ENCODE peak calls at places on chromosomes 4 and X, in five cellular contexts. D is Caco-2, V is prostate gland, F is GM23248, N is tibial nerve. S is an unnamed sample. For H3K9me3 and H3K4me1, the result is how much of the 10 kb centered on the place peaks cover.

GRCh38 chr4:83356899-83357661 is 22.4 kb upstream of the HPSE start:
- DNase-seq in D (peak), V (no peak), F (peak), N (no peak), S (no peak)

GRCh38 chr4:110510955-110511544 is 35.1 kb downstream of the ENPEP start:
- DNase-seq in D (peak), V (no peak), F (peak), N (no peak), S (no peak)

GRCh38 chr4:104205116-104205515 is 289.6 kb downstream of the CXXC4 start:
- DNase-seq in D (no peak), V (no peak), F (no peak), N (no peak), S (no peak)

GRCh38 chrX:20056704-20057103 is 60.0 kb downstream of the MAP7D2 start:
- DNase-seq in D (no peak), V (peak), F (no peak), N (no peak), S (no peak)

GRCh38 chr4:10590896-10591295 is 93.7 kb downstream of the CLNK start:
- DNase-seq in D (no peak), V (no peak), F (peak), N (no peak), S (no peak)

GRCh38 chr4:173261052-173261451 is 73.1 kb downstream of the HMGB2 start:
- DNase-seq in D (no peak), V (no peak), F (no peak), N (no peak), S (peak)

GRCh38 chr4:106315476-106315967 is 487 bp downstream of the TBCK start:
- DNase-seq in D (peak), V (peak), F (peak), N (no peak), S (no peak)

GRCh38 chrX:133005038-133005437 is 46.6 kb upstream of the HS6ST2 start:
- DNase-seq in D (peak), V (no peak), F (peak), N (no peak), S (no peak)

GRCh38 chr4:114464873-114465272 is 133.7 kb upstream of the UGT8 start:
- DNase-seq in D (no peak), V (no peak), F (peak), N (no peak), S (no peak)

GRCh38 chrX:143634373-143634685 is 1.6 kb downstream of the SLITRK4 start:
- DNase-seq in D (no peak), V (no peak), F (no peak), N (no peak), S (no peak)

GRCh38 chr4:123350191-123350544 is 46.4 kb upstream of the SPRY1 start:
- DNase-seq in D (peak), V (peak), F (no peak), N (no peak), S (peak)

GRCh38 chr4:187478292-187479205 is 517.0 kb upstream of the ZFP42 start:
- DNase-seq in D (no peak), V (no peak), F (peak), N (no peak), S (no peak)

GRCh38 chr4:166169111-166169510 is 296.1 kb downstream of the TLL1 start:
- DNase-seq in D (peak), V (no peak), F (peak), N (no peak), S (no peak)

GRCh38 chrX:105752334-105752733 is 70.0 kb upstream of the NRK start:
- DNase-seq in D (no peak), V (no peak), F (no peak), N (no peak), S (no peak)

GRCh38 chr4:78758105-78758504 is 18.0 kb upstream of the BMP2K start:
- DNase-seq in D (no peak), V (no peak), F (no peak), N (no peak), S (no peak)

GRCh38 chr4:121726642-121727268 is 30.0 kb upstream of the ANXA5 start:
- DNase-seq in D (peak), V (peak), F (peak), N (no peak), S (no peak)

GRCh38 chr4:128590773-128591172 is 218.7 kb upstream of the JADE1 start:
- DNase-seq in D (no peak), V (no peak), F (no peak), N (no peak), S (no peak)

GRCh38 chrX:86210772-86211171 is 62.5 kb downstream of the DACH2 start:
- DNase-seq in D (no peak), V (no peak), F (no peak), N (no peak), S (no peak)

GRCh38 chr4:102308032-102308799 is 37.1 kb downstream of the SLC39A8 start:
- DNase-seq in D (no peak), V (no peak), F (peak), N (no peak), S (no peak)

GRCh38 chr4:40227284-40227683 is 30.5 kb downstream of the RHOH start:
- DNase-seq in D (no peak), V (no peak), F (no peak), N (no peak), S (no peak)

GRCh38 chr4:182533948-182534347 is 290.7 kb downstream of the TENM3 start:
- DNase-seq in D (no peak), V (no peak), F (peak), N (no peak), S (no peak)

GRCh38 chrX:123779908-123780396 is 47.1 kb upstream of the THOC2 start:
- DNase-seq in D (peak), V (no peak), F (no peak), N (no peak), S (no peak)

GRCh38 chr4:74097631-74098550 is 1.1 kb downstream of the CXCL2 start:
- DNase-seq in D (no peak), V (no peak), F (peak), N (no peak), S (peak)

GRCh38 chr4:10495651-10496050 is 38.4 kb upstream of the ZNF518B start:
- DNase-seq in D (no peak), V (no peak), F (no peak), N (no peak), S (no peak)

GRCh38 chr4:3220586-3221494 is 28.1 kb upstream of the MSANTD1 start:
- DNase-seq in D (no peak), V (no peak), F (no peak), N (no peak), S (no peak)

GRCh38 chrX:153226344-153227190 is 47.5 kb downstream of the MAGEA1 start:
- DNase-seq in D (peak), V (no peak), F (peak), N (peak), S (peak)

GRCh38 chrX:16487620-16488380 is 162.2 kb upstream of the S100G start:
- DNase-seq in D (no peak), V (no peak), F (peak), N (no peak), S (no peak)

GRCh38 chr4:1991596-1992434 is 17.0 kb downstream of the NELFA start:
- DNase-seq in D (no peak), V (no peak), F (no peak), N (no peak), S (no peak)

GRCh38 chr4:136319789-136320470 is 1212.4 kb downstream of the PCDH18 start:
- DNase-seq in D (peak), V (no peak), F (no peak), N (no peak), S (no peak)

GRCh38 chr4:35604724-35605123 is 639.6 kb downstream of the ARAP2 start:
- DNase-seq in D (no peak), V (no peak), F (no peak), N (no peak), S (no peak)

GRCh38 chr4:56129431-56129861 is 180.7 kb downstream of the CEP135 start:
- DNase-seq in D (peak), V (no peak), F (no peak), N (no peak), S (peak)

GRCh38 chr4:184744251-184744650 is 10.4 kb upstream of the CENPU start:
- DNase-seq in D (no peak), V (no peak), F (no peak), N (no peak), S (no peak)

GRCh38 chrX:39318497-39319343 is 517.5 kb downstream of the MID1IP1 start:
- DNase-seq in D (no peak), V (no peak), F (no peak), N (no peak), S (no peak)

GRCh38 chr4:89765966-89766365 is 71.0 kb downstream of the SNCA start:
- DNase-seq in D (no peak), V (peak), F (peak), N (no peak), S (peak)

GRCh38 chr4:41391271-41391670 is 134.5 kb downstream of the UCHL1 start:
- DNase-seq in D (no peak), V (no peak), F (no peak), N (no peak), S (no peak)

DNA sequence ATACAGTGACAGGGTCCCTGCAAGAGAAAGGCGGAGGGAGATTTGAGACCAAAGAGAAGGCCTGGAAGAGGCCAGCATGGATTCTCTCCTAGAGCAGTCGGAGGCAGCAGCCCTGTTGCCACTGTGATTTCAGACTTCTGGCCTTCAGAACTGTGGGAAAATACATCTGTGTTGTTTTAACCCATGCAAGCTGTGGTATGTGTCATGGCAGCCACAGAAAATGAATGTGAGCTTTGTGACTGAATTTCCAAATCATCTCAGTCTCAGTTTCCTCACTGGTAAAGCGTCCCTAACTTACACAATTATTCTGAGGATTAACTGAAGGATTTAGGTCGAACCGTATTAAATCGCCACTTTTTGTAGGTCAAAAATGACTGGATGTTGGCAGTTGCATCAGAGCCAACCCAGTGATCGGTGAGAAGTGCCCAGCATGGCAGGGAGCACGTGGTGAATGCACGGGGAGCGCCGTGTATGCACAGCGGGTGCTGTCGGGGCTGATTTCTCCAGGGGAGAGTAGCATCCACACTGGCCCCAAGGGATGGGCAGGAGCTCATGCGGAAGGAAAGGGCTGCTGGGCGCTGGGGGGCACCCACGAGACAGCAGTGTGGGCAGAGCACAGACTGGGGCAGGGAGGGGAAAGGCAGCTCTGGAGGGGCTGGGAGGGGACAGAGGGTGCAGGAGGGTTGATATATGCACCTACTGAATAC is 23.8 kb upstream of the NSG1 start:
- DNase-seq in D (no peak), V (no peak), F (peak), N (no peak), S (no peak)
- H3K9me3 ChIP-seq in D (under half), V (under half), F (under half), N (under half), S (under half)

GRCh38 chr4:156949373-156949814 is 22.2 kb downstream of the PDGFC start:
- DNase-seq in D (peak), V (no peak), F (peak), N (no peak), S (no peak)

GRCh38 chr4:156945532-156945931 is 26.1 kb downstream of the PDGFC start:
- DNase-seq in D (no peak), V (no peak), F (peak), N (no peak), S (no peak)

GRCh38 chr4:156948738-156949137 is 22.9 kb downstream of the PDGFC start:
- DNase-seq in D (no peak), V (no peak), F (no peak), N (no peak), S (no peak)

GRCh38 chr4:156948133-156948532 is 23.5 kb downstream of the PDGFC start:
- DNase-seq in D (no peak), V (no peak), F (no peak), N (no peak), S (no peak)

DNA sequence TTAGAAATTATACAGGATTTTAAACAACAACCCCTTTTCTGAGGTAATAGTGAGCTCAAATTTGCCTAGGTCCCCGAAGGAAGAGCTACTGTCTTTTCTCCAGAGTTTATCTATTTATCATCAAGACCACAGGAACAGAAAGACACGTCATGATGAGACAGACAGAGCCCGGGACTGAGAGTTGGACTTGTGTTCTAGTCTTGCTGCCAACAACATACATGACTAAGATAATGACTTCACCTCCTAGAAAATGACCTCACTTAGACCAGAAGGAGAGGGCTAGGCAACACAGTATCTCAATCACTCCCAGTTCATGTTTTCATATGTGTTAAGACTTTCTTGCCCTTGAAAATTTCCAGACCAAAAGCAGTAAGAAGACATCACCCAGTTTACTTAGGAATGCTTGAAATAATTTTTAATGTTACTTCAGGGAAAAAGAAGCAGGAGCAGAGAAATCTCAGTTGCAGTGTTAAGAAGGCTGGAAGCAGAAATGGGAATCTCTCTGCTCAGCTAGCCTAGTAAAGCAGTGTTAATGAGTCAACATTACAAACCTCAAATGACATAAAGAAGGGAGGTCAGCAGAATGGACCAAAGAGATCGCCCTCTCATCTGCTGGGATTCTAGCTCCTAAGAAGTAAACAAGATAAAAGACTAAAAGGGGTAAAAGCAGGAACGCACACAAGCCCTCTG is 24.9 kb downstream of the PDGFC start:
- DNase-seq in D (no peak), V (no peak), F (peak), N (no peak), S (no peak)
- H3K4me1 ChIP-seq in D (under half), V (under half), F (half or more), N (half or more), S (under half)

GRCh38 chr4:134189480-134189879 is 12.1 kb downstream of the PABPC4L start:
- DNase-seq in D (no peak), V (no peak), F (no peak), N (no peak), S (no peak)
- H3K4me3 ChIP-seq in D (no peak), V (no peak), F (no peak), N (no peak), S (no peak)

DNA sequence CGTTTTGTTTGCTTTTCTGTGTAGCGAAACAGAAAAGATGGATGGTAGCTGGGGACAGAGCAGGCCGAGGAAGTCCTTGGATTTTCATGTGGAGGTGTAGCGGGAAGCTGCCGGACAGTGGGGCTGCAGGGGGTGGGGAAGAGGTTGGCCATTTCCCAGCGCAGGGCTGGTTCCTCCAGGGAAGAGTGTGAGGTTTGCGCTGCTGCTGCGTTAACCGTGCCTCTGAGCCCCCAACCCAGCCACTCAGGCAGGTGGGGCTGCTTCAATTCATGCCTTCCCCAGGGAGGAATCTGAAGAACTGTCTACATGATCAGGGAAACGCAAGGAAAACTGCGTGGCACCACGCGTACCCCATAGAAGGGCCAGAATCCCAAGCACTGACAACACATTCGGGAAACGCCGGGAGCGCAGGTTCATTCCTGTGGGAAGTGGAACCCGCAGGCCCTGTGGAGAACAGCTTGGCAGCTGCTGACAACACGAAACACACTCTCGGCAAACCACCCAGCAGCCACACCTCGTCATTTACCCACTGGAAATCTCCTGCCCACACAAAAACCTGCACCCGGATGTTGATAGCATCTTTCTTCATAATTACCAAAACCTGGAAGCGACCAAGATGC is 57.7 kb downstream of the PCGF3 start:
- DNase-seq in D (no peak), V (no peak), F (no peak), N (no peak), S (peak)
- H3K9me3 ChIP-seq in D (under half), V (under half), F (under half), N (half or more), S (under half)

DNA sequence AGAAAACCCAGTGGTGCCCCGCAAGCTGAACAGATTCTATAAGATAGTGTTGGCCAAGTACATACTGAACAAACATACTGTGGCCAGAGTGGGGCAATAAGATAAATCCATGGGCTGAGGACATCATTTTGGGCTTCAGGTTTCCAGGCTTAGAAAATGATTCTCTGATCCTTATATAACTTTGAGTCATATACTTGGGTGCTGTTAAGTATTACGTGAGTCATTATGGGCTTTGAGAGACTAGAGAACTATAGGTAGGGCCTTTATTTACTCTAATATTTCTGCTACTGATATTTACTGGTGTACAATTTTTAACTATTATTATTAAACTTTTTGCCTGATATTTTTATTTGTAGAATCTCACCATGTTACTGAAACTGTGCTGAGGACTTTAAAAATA is 586.1 kb downstream of the CENPC start:
- DNase-seq in D (no peak), V (no peak), F (no peak), N (no peak), S (no peak)
- H3K4me1 ChIP-seq in D (under half), V (under half), F (under half), N (under half), S (under half)

GRCh38 chr4:108624263-108625056 is 4.1 kb downstream of the RPL34 start:
- DNase-seq in D (no peak), V (no peak), F (no peak), N (no peak), S (no peak)
- H3K4me3 ChIP-seq in D (no peak), V (no peak), F (peak), N (no peak), S (no peak)

GRCh38 chrX:44889824-44890223 is 16.8 kb downstream of the KDM6A start:
- DNase-seq in D (no peak), V (no peak), F (no peak), N (no peak), S (no peak)
- H3K9me3 ChIP-seq in D (under half), V (under half), F (under half), N (under half), S (under half)

DNA sequence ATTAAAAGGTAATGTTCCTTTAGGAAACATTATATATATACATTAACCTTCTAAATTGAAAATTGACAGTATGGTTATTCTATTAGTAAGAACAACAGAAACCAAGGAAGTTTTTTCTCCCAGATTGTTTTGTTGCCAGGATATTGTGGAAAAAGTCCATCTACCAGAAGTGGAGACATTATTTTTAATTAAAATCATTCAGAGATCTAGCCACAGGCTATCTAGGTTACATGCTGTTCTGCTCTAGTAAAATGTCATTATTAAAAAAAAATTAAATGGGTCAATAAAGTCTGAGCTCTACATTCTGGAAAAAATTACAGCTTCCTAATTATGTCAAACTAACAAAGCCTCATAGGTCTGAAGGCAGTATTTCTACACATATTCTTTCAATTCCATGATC is 74.3 kb downstream of the NSG1 start:
- DNase-seq in D (no peak), V (no peak), F (no peak), N (no peak), S (no peak)
- H3K4me1 ChIP-seq in D (under half), V (under half), F (under half), N (under half), S (under half)

GRCh38 chr4:153573881-153574807 is 108.0 kb downstream of the TMEM131L start:
- DNase-seq in D (peak), V (peak), F (peak), N (peak), S (peak)
- H3K4me3 ChIP-seq in D (no peak), V (no peak), F (no peak), N (no peak), S (no peak)